ENCODE peak calls at places on chromosomes 5 and 9, in seven cellular contexts. One of them, this sample, is unnamed.

GRCh38 chr5:169988947-169989346 is 8.7 kb upstream of the INSYN2B start:
- DNase-seq in H7: no peak
- DNase-seq in T-helper 9 cell: no peak
- DNase-seq in ascending aorta: no peak
- DNase-seq in GM23338: no peak
- DNase-seq in G401: no peak
- DNase-seq in left ventricle myocardium inferior: no peak
- DNase-seq in this sample: no peak

GRCh38 chr5:124504081-124504916 is 242.1 kb downstream of the ZNF608 start:
- DNase-seq in H7: no peak
- DNase-seq in ascending aorta: no peak
- DNase-seq in G401: no peak
- DNase-seq in GM23338: no peak
- DNase-seq in left ventricle myocardium inferior: no peak
- DNase-seq in T-helper 9 cell: no peak
- DNase-seq in this sample: peak

GRCh38 chr5:132261881-132262845 is 4.7 kb downstream of the PDLIM4 start:
- DNase-seq in GM23338: no peak
- DNase-seq in G401: peak
- DNase-seq in H7: peak
- DNase-seq in ascending aorta: no peak
- DNase-seq in T-helper 9 cell: no peak
- DNase-seq in left ventricle myocardium inferior: no peak
- DNase-seq in this sample: no peak

GRCh38 chr9:121529237-121529987 is 29.8 kb upstream of the GGTA1 start:
- DNase-seq in left ventricle myocardium inferior: peak
- DNase-seq in H7: no peak
- DNase-seq in T-helper 9 cell: no peak
- DNase-seq in ascending aorta: peak
- DNase-seq in G401: no peak
- DNase-seq in GM23338: no peak
- DNase-seq in this sample: no peak

GRCh38 chr9:129340427-129341196 is 162.6 kb upstream of the IER5L start:
- DNase-seq in H7: peak
- DNase-seq in left ventricle myocardium inferior: no peak
- DNase-seq in G401: no peak
- DNase-seq in ascending aorta: no peak
- DNase-seq in GM23338: peak
- DNase-seq in T-helper 9 cell: no peak
- DNase-seq in this sample: peak

GRCh38 chr9:2299156-2299842 is 284.2 kb downstream of the SMARCA2 start:
- DNase-seq in GM23338: no peak
- DNase-seq in H7: no peak
- DNase-seq in T-helper 9 cell: no peak
- DNase-seq in ascending aorta: no peak
- DNase-seq in left ventricle myocardium inferior: no peak
- DNase-seq in G401: no peak
- DNase-seq in this sample: no peak

GRCh38 chr5:56309262-56309826 is 76.2 kb upstream of the ANKRD55 start:
- DNase-seq in T-helper 9 cell: no peak
- DNase-seq in H7: no peak
- DNase-seq in ascending aorta: no peak
- DNase-seq in G401: no peak
- DNase-seq in GM23338: no peak
- DNase-seq in left ventricle myocardium inferior: no peak
- DNase-seq in this sample: no peak

GRCh38 chr5:135154197-135154596 is 120.2 kb upstream of the PITX1 start:
- DNase-seq in H7: no peak
- DNase-seq in ascending aorta: no peak
- DNase-seq in left ventricle myocardium inferior: no peak
- DNase-seq in GM23338: no peak
- DNase-seq in T-helper 9 cell: no peak
- DNase-seq in G401: no peak
- DNase-seq in this sample: no peak

GRCh38 chr5:56023296-56023695 is 28.5 kb upstream of the IL6ST start:
- DNase-seq in left ventricle myocardium inferior: no peak
- DNase-seq in G401: no peak
- DNase-seq in T-helper 9 cell: no peak
- DNase-seq in ascending aorta: no peak
- DNase-seq in H7: no peak
- DNase-seq in GM23338: no peak
- DNase-seq in this sample: no peak

GRCh38 chr9:136882109-136882946 is 4.0 kb upstream of the TRAF2 start:
- DNase-seq in left ventricle myocardium inferior: no peak
- DNase-seq in H7: peak
- DNase-seq in T-helper 9 cell: peak
- DNase-seq in ascending aorta: peak
- DNase-seq in G401: no peak
- DNase-seq in GM23338: no peak
- DNase-seq in this sample: peak

GRCh38 chr9:1490341-1491115 is 440.4 kb downstream of the DMRT2 start:
- DNase-seq in G401: no peak
- DNase-seq in ascending aorta: no peak
- DNase-seq in T-helper 9 cell: no peak
- DNase-seq in H7: no peak
- DNase-seq in GM23338: no peak
- DNase-seq in left ventricle myocardium inferior: no peak
- DNase-seq in this sample: no peak

GRCh38 chr9:84583866-84584265 is 85.7 kb upstream of the NTRK2 start:
- DNase-seq in ascending aorta: no peak
- DNase-seq in H7: no peak
- DNase-seq in G401: no peak
- DNase-seq in T-helper 9 cell: no peak
- DNase-seq in GM23338: no peak
- DNase-seq in left ventricle myocardium inferior: no peak
- DNase-seq in this sample: no peak

GRCh38 chr9:70134360-70134759 is 90.7 kb downstream of the MAMDC2 start:
- DNase-seq in left ventricle myocardium inferior: no peak
- DNase-seq in GM23338: no peak
- DNase-seq in T-helper 9 cell: no peak
- DNase-seq in G401: no peak
- DNase-seq in H7: no peak
- DNase-seq in ascending aorta: no peak
- DNase-seq in this sample: no peak

This sample was measured in mesendoderm.